ENCODE peak calls at places on chromosomes 5 and 9, in six cellular contexts. One of them, this sample, is unnamed.

GRCh38 chr5:966345-966710 is 42.3 kb upstream of the NKD2 start:
- DNase-seq in HCT116: no peak
- DNase-seq in HepG2: no peak
- DNase-seq in H1: no peak
- DNase-seq in SK-N-SH: no peak
- DNase-seq in K562: no peak
- DNase-seq in this sample: no peak

GRCh38 chr5:118519466-118519865 is 468.9 kb downstream of the DTWD2 start:
- DNase-seq in H1: no peak
- DNase-seq in K562: no peak
- DNase-seq in HCT116: no peak
- DNase-seq in HepG2: no peak
- DNase-seq in SK-N-SH: no peak
- DNase-seq in this sample: no peak

GRCh38 chr5:19172926-19173425 is 815.0 kb downstream of the CDH18 start:
- DNase-seq in H1: no peak
- DNase-seq in HCT116: no peak
- DNase-seq in SK-N-SH: no peak
- DNase-seq in HepG2: no peak
- DNase-seq in K562: no peak
- DNase-seq in this sample: no peak

GRCh38 chr5:52846443-52846842 is 58.7 kb downstream of the ITGA1 start:
- DNase-seq in HepG2: no peak
- DNase-seq in K562: no peak
- DNase-seq in H1: no peak
- DNase-seq in SK-N-SH: no peak
- DNase-seq in HCT116: no peak
- DNase-seq in this sample: no peak

GRCh38 chr5:123085638-123086286 is 3.3 kb upstream of the PRDM6 start:
- DNase-seq in HCT116: no peak
- DNase-seq in K562: no peak
- DNase-seq in SK-N-SH: no peak
- DNase-seq in H1: no peak
- DNase-seq in HepG2: no peak
- DNase-seq in this sample: no peak

GRCh38 chr5:126600631-126601511 is at the start of gene PHAX:
- DNase-seq in HepG2: peak; percentile 60
- DNase-seq in K562: peak; percentile 89
- DNase-seq in HCT116: no peak
- DNase-seq in H1: no peak
- DNase-seq in SK-N-SH: peak; percentile 94
- DNase-seq in this sample: peak; percentile 32

GRCh38 chr9:88809371-88809770 is 181.9 kb upstream of the S1PR3 start:
- DNase-seq in K562: peak; percentile 31
- DNase-seq in SK-N-SH: no peak
- DNase-seq in H1: no peak
- DNase-seq in HepG2: no peak
- DNase-seq in HCT116: no peak
- DNase-seq in this sample: no peak

GRCh38 chr5:114010362-114010761 is 351.5 kb upstream of the KCNN2 start:
- DNase-seq in HepG2: no peak
- DNase-seq in HCT116: no peak
- DNase-seq in SK-N-SH: no peak
- DNase-seq in H1: no peak
- DNase-seq in K562: no peak
- DNase-seq in this sample: no peak

GRCh38 chr5:36174119-36174518 is 22.2 kb downstream of the SKP2 start:
- DNase-seq in K562: no peak
- DNase-seq in HepG2: no peak
- DNase-seq in SK-N-SH: no peak
- DNase-seq in H1: no peak
- DNase-seq in HCT116: no peak
- DNase-seq in this sample: no peak

GRCh38 chr5:138654281-138654867 is 79.2 kb upstream of the HSPA9 start:
- DNase-seq in H1: no peak
- DNase-seq in SK-N-SH: no peak
- DNase-seq in HepG2: no peak
- DNase-seq in HCT116: no peak
- DNase-seq in K562: peak; percentile 42
- DNase-seq in this sample: peak; percentile 75

GRCh38 chr5:170757182-170757601 is 26.3 kb upstream of the GABRP start:
- DNase-seq in HepG2: peak; percentile 21
- DNase-seq in HCT116: no peak
- DNase-seq in K562: no peak
- DNase-seq in H1: no peak
- DNase-seq in SK-N-SH: no peak
- DNase-seq in this sample: peak; percentile 25

GRCh38 chr9:117081641-117082317 is 333.1 kb downstream of the ASTN2 start:
- DNase-seq in H1: no peak
- DNase-seq in K562: no peak
- DNase-seq in HCT116: no peak
- DNase-seq in HepG2: no peak
- DNase-seq in SK-N-SH: peak; percentile 17
- DNase-seq in this sample: no peak

GRCh38 chr5:158876263-158876942 is 223.3 kb downstream of the EBF1 start:
- DNase-seq in H1: no peak
- DNase-seq in HCT116: no peak
- DNase-seq in K562: no peak
- DNase-seq in SK-N-SH: no peak
- DNase-seq in HepG2: no peak
- DNase-seq in this sample: no peak

GRCh38 chr5:158875272-158875679 is 224.4 kb downstream of the EBF1 start:
- DNase-seq in SK-N-SH: no peak
- DNase-seq in K562: no peak
- DNase-seq in H1: no peak
- DNase-seq in HCT116: no peak
- DNase-seq in HepG2: no peak
- DNase-seq in this sample: no peak

GRCh38 chr5:158873115-158873514 is 226.6 kb downstream of the EBF1 start:
- DNase-seq in HepG2: no peak
- DNase-seq in SK-N-SH: no peak
- DNase-seq in H1: no peak
- DNase-seq in K562: no peak
- DNase-seq in HCT116: no peak
- DNase-seq in this sample: no peak

GRCh38 chr5:158874343-158874742 is 225.4 kb downstream of the EBF1 start:
- DNase-seq in HCT116: no peak
- DNase-seq in SK-N-SH: no peak
- DNase-seq in HepG2: no peak
- DNase-seq in K562: no peak
- DNase-seq in H1: no peak
- DNase-seq in this sample: no peak

GRCh38 chr5:158874814-158875213 is 224.9 kb downstream of the EBF1 start:
- DNase-seq in HepG2: no peak
- DNase-seq in H1: no peak
- DNase-seq in SK-N-SH: no peak
- DNase-seq in HCT116: no peak
- DNase-seq in K562: no peak
- DNase-seq in this sample: no peak
- H3K4me3 ChIP-seq in HepG2: no peak overlapping the region
- H3K4me3 ChIP-seq in H1: no peak overlapping the region
- H3K4me3 ChIP-seq in SK-N-SH: no peak overlapping the region
- H3K4me3 ChIP-seq in HCT116: no peak overlapping the region
- H3K4me3 ChIP-seq in K562: no peak overlapping the region
- H3K4me3 ChIP-seq in this sample: no peak overlapping the region

DNA sequence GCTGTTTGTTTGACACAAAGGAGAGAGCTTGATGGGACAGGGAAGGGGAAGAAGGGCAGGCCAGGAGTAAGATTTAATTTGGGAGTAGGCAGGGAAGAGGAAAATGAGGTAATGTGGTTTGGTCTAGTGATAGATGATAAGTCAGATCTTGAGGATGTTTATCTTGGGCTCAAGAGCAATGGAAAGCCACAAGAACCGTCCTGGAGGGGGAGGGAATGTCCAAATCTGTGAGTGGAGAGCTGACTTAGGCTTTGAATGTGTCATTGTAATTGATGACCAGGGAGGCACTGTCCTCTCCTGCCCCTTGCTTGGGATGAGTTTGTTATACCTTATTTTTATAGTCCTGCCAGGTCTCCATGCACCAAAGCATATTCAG is 37.5 kb downstream of the MAMDC2 start:
- DNase-seq in K562: no peak
- DNase-seq in H1: no peak
- DNase-seq in SK-N-SH: no peak
- DNase-seq in HCT116: no peak
- DNase-seq in HepG2: no peak
- DNase-seq in this sample: no peak
- TF ChIP-seq YY1 in K562: no peak
- TF ChIP-seq YY1 in H1: no peak
- TF ChIP-seq YY1 in SK-N-SH: no peak
- TF ChIP-seq YY1 in HCT116: no peak
- TF ChIP-seq YY1 in HepG2: no peak
- TF ChIP-seq YY1 in this sample: no peak

GRCh38 chr9:13491138-13491492 is 211.6 kb upstream of the MPDZ start:
- DNase-seq in HCT116: no peak
- DNase-seq in SK-N-SH: no peak
- DNase-seq in H1: no peak
- DNase-seq in K562: no peak
- DNase-seq in HepG2: no peak
- DNase-seq in this sample: no peak
- TF ChIP-seq CTCF in HCT116: no peak
- TF ChIP-seq CTCF in SK-N-SH: no peak
- TF ChIP-seq CTCF in H1: no peak
- TF ChIP-seq CTCF in K562: no peak
- TF ChIP-seq CTCF in HepG2: no peak
- TF ChIP-seq CTCF in this sample: no peak

DNA sequence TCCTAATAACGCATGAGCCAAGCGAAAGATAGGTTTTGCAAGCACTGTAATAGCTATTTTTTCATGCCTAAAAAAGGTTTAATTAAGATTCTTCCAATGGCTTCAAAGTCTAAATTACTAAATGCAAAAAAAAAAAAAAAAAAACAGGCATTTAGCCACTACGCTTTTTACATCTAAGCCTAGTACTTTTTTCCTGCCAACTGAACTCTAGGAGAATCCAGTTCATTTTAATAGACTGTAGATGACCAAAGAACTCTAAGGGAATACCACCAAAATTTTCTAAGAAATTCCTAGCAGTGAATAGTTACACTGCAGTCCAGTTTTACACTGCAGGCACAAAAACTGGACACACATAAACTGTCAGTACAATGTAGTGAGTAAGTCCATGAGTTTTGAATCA is 9.8 kb downstream of the DIAPH1 start:
- DNase-seq in H1: no peak
- DNase-seq in K562: no peak
- DNase-seq in HepG2: no peak
- DNase-seq in SK-N-SH: no peak
- DNase-seq in HCT116: no peak
- DNase-seq in this sample: no peak
- H3K4me3 ChIP-seq in H1: no peak overlapping the region
- H3K4me3 ChIP-seq in K562: no peak overlapping the region
- H3K4me3 ChIP-seq in HepG2: peak overlapping the region; percentile 24
- H3K4me3 ChIP-seq in SK-N-SH: no peak overlapping the region
- H3K4me3 ChIP-seq in HCT116: no peak overlapping the region
- H3K4me3 ChIP-seq in this sample: no peak overlapping the region

GRCh38 chr5:42377496-42377895 is 45.7 kb upstream of the GHR start:
- DNase-seq in HepG2: no peak
- DNase-seq in HCT116: no peak
- DNase-seq in K562: no peak
- DNase-seq in H1: no peak
- DNase-seq in SK-N-SH: no peak
- DNase-seq in this sample: no peak
- TF ChIP-seq YY1 in HepG2: no peak
- TF ChIP-seq YY1 in HCT116: no peak
- TF ChIP-seq YY1 in K562: no peak
- TF ChIP-seq YY1 in H1: no peak
- TF ChIP-seq YY1 in SK-N-SH: no peak
- TF ChIP-seq YY1 in this sample: no peak

This sample was measured in GM12878.